ENCODE peak calls at places on chromosomes 13 and 19, in seven cellular contexts. One of them, this sample, is unnamed.
A peak's percentile ranks its signal among the peaks of the same experiment; 100 is the strongest.

GRCh38 chr19:11375143-11375948 is 880 bp downstream of the SWSAP1 start:
- DNase-seq in mammary epithelial cell: no peak
- DNase-seq in choroid plexus epithelial cell: no peak
- DNase-seq in kidney: peak; percentile 91
- DNase-seq in type B pancreatic cell: no peak
- DNase-seq in AG08396: no peak
- DNase-seq in Right ventricle myocardium superior: peak; percentile 76
- DNase-seq in this sample: no peak

GRCh38 chr19:8001995-8002849 is 3.2 kb downstream of the ELAVL1 start:
- DNase-seq in kidney: peak; percentile 91
- DNase-seq in AG08396: peak; percentile 92
- DNase-seq in Right ventricle myocardium superior: peak; percentile 90
- DNase-seq in mammary epithelial cell: peak; percentile 79
- DNase-seq in choroid plexus epithelial cell: peak; percentile 85
- DNase-seq in type B pancreatic cell: peak; percentile 91
- DNase-seq in this sample: peak; percentile 55

GRCh38 chr19:46555684-46556083 is 45.4 kb upstream of the CALM3 start:
- DNase-seq in Right ventricle myocardium superior: no peak
- DNase-seq in AG08396: no peak
- DNase-seq in type B pancreatic cell: no peak
- DNase-seq in choroid plexus epithelial cell: no peak
- DNase-seq in kidney: no peak
- DNase-seq in mammary epithelial cell: no peak
- DNase-seq in this sample: no peak

GRCh38 chr19:30557212-30557611 is 185.0 kb downstream of the ZNF536 start:
- DNase-seq in AG08396: no peak
- DNase-seq in choroid plexus epithelial cell: no peak
- DNase-seq in mammary epithelial cell: no peak
- DNase-seq in kidney: no peak
- DNase-seq in Right ventricle myocardium superior: no peak
- DNase-seq in type B pancreatic cell: no peak
- DNase-seq in this sample: no peak

GRCh38 chr13:33069365-33069764 is 53.1 kb downstream of the KL start:
- DNase-seq in mammary epithelial cell: no peak
- DNase-seq in Right ventricle myocardium superior: no peak
- DNase-seq in type B pancreatic cell: no peak
- DNase-seq in choroid plexus epithelial cell: peak; percentile 48
- DNase-seq in kidney: no peak
- DNase-seq in AG08396: no peak
- DNase-seq in this sample: no peak

GRCh38 chr19:41521860-41522555 is 54.0 kb upstream of the CEACAM21 start:
- DNase-seq in type B pancreatic cell: no peak
- DNase-seq in choroid plexus epithelial cell: no peak
- DNase-seq in mammary epithelial cell: no peak
- DNase-seq in kidney: peak; percentile 75
- DNase-seq in Right ventricle myocardium superior: peak; percentile 48
- DNase-seq in AG08396: no peak
- DNase-seq in this sample: no peak

GRCh38 chr19:1247747-1248453 is 483 bp upstream of the MIDN start:
- DNase-seq in kidney: peak; percentile 95
- DNase-seq in Right ventricle myocardium superior: peak; percentile 85
- DNase-seq in type B pancreatic cell: no peak
- DNase-seq in mammary epithelial cell: no peak
- DNase-seq in choroid plexus epithelial cell: peak; percentile 51
- DNase-seq in AG08396: peak; percentile 69
- DNase-seq in this sample: no peak

GRCh38 chr13:39749528-39749927 is 94.1 kb downstream of the COG6 start:
- DNase-seq in type B pancreatic cell: no peak
- DNase-seq in choroid plexus epithelial cell: no peak
- DNase-seq in AG08396: no peak
- DNase-seq in kidney: no peak
- DNase-seq in mammary epithelial cell: no peak
- DNase-seq in Right ventricle myocardium superior: no peak
- DNase-seq in this sample: no peak

GRCh38 chr19:23991170-23991569 is 76.5 kb downstream of the ZNF726 start:
- DNase-seq in type B pancreatic cell: no peak
- DNase-seq in AG08396: no peak
- DNase-seq in kidney: no peak
- DNase-seq in choroid plexus epithelial cell: peak; percentile 4
- DNase-seq in mammary epithelial cell: peak; percentile 87
- DNase-seq in Right ventricle myocardium superior: no peak
- DNase-seq in this sample: no peak

GRCh38 chr19:56667311-56667870 is 4.2 kb downstream of the ZNF835 start:
- DNase-seq in AG08396: no peak
- DNase-seq in mammary epithelial cell: no peak
- DNase-seq in choroid plexus epithelial cell: no peak
- DNase-seq in type B pancreatic cell: no peak
- DNase-seq in Right ventricle myocardium superior: no peak
- DNase-seq in kidney: no peak
- DNase-seq in this sample: no peak